ENCODE peak calls at places on chromosomes 4 and X, in four cellular contexts. N, L, T and B are unnamed samples.

GRCh38 chr4:143375326-143376073 is 38.8 kb downstream of the GAB1 start:
- DNase-seq in L (no peak), T (peak), N (no peak), B (no peak)

GRCh38 chrX:49901068-49901467 is 21.3 kb upstream of the CLCN5 start:
- DNase-seq in T (no peak), L (no peak), N (no peak), B (no peak)

GRCh38 chr4:122142687-122143086 is 9.4 kb upstream of the BLTP1 start:
- DNase-seq in N (no peak), L (no peak), T (no peak), B (no peak)

GRCh38 chr4:47531241-47531953 is 46.3 kb downstream of the ATP10D start:
- DNase-seq in T (no peak), L (peak), N (peak), B (peak)

GRCh38 chr4:57424231-57424897 is 314.2 kb upstream of the IGFBP7 start:
- DNase-seq in L (peak), N (peak), T (no peak), B (no peak)

GRCh38 chr4:35105486-35105885 is 1138.8 kb downstream of the ARAP2 start:
- DNase-seq in L (no peak), T (no peak), N (no peak), B (no peak)

GRCh38 chr4:155582031-155582430 is 84.6 kb upstream of the GUCY1A1 start:
- DNase-seq in T (no peak), L (no peak), N (no peak), B (no peak)

GRCh38 chr4:182492456-182492855 is 249.3 kb downstream of the TENM3 start:
- DNase-seq in T (no peak), L (peak), N (peak), B (no peak)

GRCh38 chr4:31341601-31342375 is 621.6 kb downstream of the PCDH7 start:
- DNase-seq in T (no peak), N (no peak), L (no peak), B (no peak)

GRCh38 chrX:109384569-109385174 is 97.2 kb downstream of the GUCY2F start:
- DNase-seq in L (peak), T (no peak), N (peak), B (no peak)

GRCh38 chrX:115958687-115959359 is 211.7 kb upstream of the AGTR2 start:
- DNase-seq in N (no peak), L (no peak), T (peak), B (no peak)

GRCh38 chrX:25004040-25004439 is 11.7 kb downstream of the ARX start:
- DNase-seq in L (no peak), N (no peak), T (no peak), B (no peak)

GRCh38 chr4:61309616-61310015 is 109.5 kb downstream of the ADGRL3 start:
- DNase-seq in T (no peak), L (no peak), N (no peak), B (no peak)

GRCh38 chrX:21813612-21814368 is 25.6 kb upstream of the MBTPS2 start:
- DNase-seq in N (no peak), L (no peak), T (no peak), B (no peak)

GRCh38 chr4:128308986-128309385 is 21.4 kb upstream of the PGRMC2 start:
- DNase-seq in T (no peak), L (peak), N (no peak), B (no peak)

GRCh38 chr4:87057835-87058234 is 123.0 kb downstream of the AFF1 start:
- DNase-seq in L (peak), N (no peak), T (no peak), B (peak)

GRCh38 chr4:107835409-107835808 is 10.7 kb downstream of the SGMS2 start:
- DNase-seq in L (peak), N (no peak), T (no peak), B (no peak)

GRCh38 chr4:52234539-52235174 is 183.6 kb downstream of the SPATA18 start:
- DNase-seq in N (peak), T (no peak), L (peak), B (no peak)

GRCh38 chr4:8160233-8160560 is 1.6 kb upstream of the ABLIM2 start:
- DNase-seq in N (no peak), L (no peak), T (no peak), B (peak)

GRCh38 chr4:17760602-17761001 is 20.8 kb downstream of the FAM184B start:
- DNase-seq in L (no peak), T (no peak), N (no peak), B (no peak)

GRCh38 chr4:186037692-186038658 is 31.0 kb upstream of the TLR3 start:
- DNase-seq in T (no peak), N (peak), L (peak), B (peak)

GRCh38 chr4:116913451-116913850 is 171.9 kb downstream of the TRAM1L1 start:
- DNase-seq in T (no peak), L (no peak), N (no peak), B (no peak)

GRCh38 chr4:109559625-109559982 is 442 bp upstream of the MCUB start:
- DNase-seq in T (peak), N (no peak), L (no peak), B (peak)

GRCh38 chrX:91066104-91066503 is 368.5 kb upstream of the PABPC5 start:
- DNase-seq in N (no peak), L (no peak), T (peak), B (no peak)

GRCh38 chrX:10415704-10416001 is 204.7 kb downstream of the MID1 start:
- DNase-seq in L (peak), T (no peak), N (no peak), B (no peak)

GRCh38 chr4:180060159-180060889 is 2182.9 kb upstream of the TENM3 start:
- DNase-seq in T (no peak), L (peak), N (peak), B (peak)

GRCh38 chr4:98448923-98449322 is 187.7 kb downstream of the RAP1GDS1 start:
- DNase-seq in L (no peak), T (no peak), N (no peak), B (no peak)

GRCh38 chr4:139633661-139634060 is 32.0 kb upstream of the MGST2 start:
- DNase-seq in L (peak), N (peak), T (peak), B (peak)

GRCh38 chr4:120290553-120290952 is 223.9 kb upstream of the MAD2L1 start:
- DNase-seq in T (no peak), N (no peak), L (no peak), B (no peak)

GRCh38 chr4:41359069-41359769 is 102.5 kb downstream of the UCHL1 start:
- DNase-seq in L (no peak), T (peak), N (no peak), B (peak)
- H3K4me2 ChIP-seq in L (no peak), T (peak), N (peak), B (no peak)

GRCh38 chr4:38639245-38639644 is 24.8 kb upstream of the KLF3 start:
- DNase-seq in L (no peak), T (no peak), N (no peak), B (no peak)
- H3K27ac ChIP-seq in L (no peak), T (no peak), N (no peak), B (no peak)

GRCh38 chr4:73309211-73309610 is 50.6 kb upstream of the ANKRD17 start:
- DNase-seq in L (peak), T (no peak), N (no peak), B (peak)

GRCh38 chr4:73311428-73311827 is 52.8 kb upstream of the ANKRD17 start:
- DNase-seq in T (no peak), L (peak), N (peak), B (no peak)

GRCh38 chr4:73312967-73313366 is 54.4 kb upstream of the ANKRD17 start:
- DNase-seq in T (no peak), L (no peak), N (no peak), B (no peak)

GRCh38 chr4:73303711-73304110 is 45.1 kb upstream of the ANKRD17 start:
- DNase-seq in L (no peak), T (no peak), N (no peak), B (no peak)

DNA sequence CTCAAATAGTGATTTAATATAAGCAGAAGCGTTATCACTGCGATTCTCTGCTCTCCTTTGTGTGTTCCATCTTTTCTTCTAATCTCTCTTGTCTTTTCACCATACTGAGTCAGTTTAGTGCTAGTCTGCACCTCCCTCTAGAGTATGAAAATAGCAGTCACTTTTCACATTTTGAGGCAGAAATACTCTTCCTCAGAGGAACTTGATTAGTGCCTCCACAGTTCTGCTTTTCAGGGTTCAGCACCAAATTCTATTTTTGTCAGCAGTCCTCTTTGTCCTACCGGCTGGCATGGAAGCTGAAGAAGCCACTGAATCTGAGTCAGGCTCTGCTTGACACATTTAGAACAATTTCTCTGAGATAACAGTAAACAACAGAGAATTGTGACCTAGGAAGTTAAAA is 49.7 kb upstream of the ANKRD17 start:
- DNase-seq in N (peak), T (no peak), L (peak), B (no peak)
- H3K4me2 ChIP-seq in N (no peak), T (no peak), L (peak), B (peak)

GRCh38 chr4:40953253-40954118 is 203.7 kb downstream of the NSUN7 start:
- DNase-seq in L (no peak), T (no peak), N (no peak), B (no peak)
- H3K27ac ChIP-seq in L (no peak), T (no peak), N (no peak), B (no peak)

GRCh38 chr4:75644095-75644494 is 13.8 kb upstream of the CDKL2 start:
- DNase-seq in T (no peak), N (no peak), L (no peak), B (no peak)
- H3K4me2 ChIP-seq in T (no peak), N (no peak), L (no peak), B (no peak)

GRCh38 chr4:168540086-168540864 is 43.4 kb downstream of the PALLD start:
- DNase-seq in T (no peak), N (no peak), L (peak), B (peak)
- H3K27ac ChIP-seq in T (no peak), N (no peak), L (peak), B (peak)